ENCODE peak calls at places on chromosomes 5 and 9, in five cellular contexts. A, G, O, P and F are unnamed samples.
A peak's percentile ranks its signal among the peaks of the same experiment; 100 is the strongest.

GRCh38 chr9:93188426-93189368 is 4.8 kb downstream of the WNK2 start:
- DNase-seq in A (no peak), P (no peak), O (no peak), G (no peak), F (no peak)

GRCh38 chr9:88658311-88658822 is 123.4 kb downstream of the NXNL2 start:
- DNase-seq in O (no peak), P (no peak), A (no peak), G (no peak), F (peak; percentile 21)

GRCh38 chr5:61599370-61600140 is 267.5 kb downstream of the ZSWIM6 start:
- DNase-seq in P (no peak), A (no peak), O (no peak), G (no peak), F (no peak)

GRCh38 chr5:145697251-145698016 is 137.7 kb downstream of the PRELID2 start:
- DNase-seq in G (no peak), P (no peak), A (no peak), O (no peak), F (no peak)

GRCh38 chr5:137478043-137478442 is 21.1 kb downstream of the SPOCK1 start:
- DNase-seq in O (no peak), A (no peak), P (no peak), G (no peak), F (no peak)

GRCh38 chr5:39986614-39987013 is 561.8 kb upstream of the DAB2 start:
- DNase-seq in P (no peak), G (no peak), O (no peak), A (no peak), F (no peak)

GRCh38 chr5:72788851-72789505 is 27.5 kb upstream of the TNPO1 start:
- DNase-seq in A (no peak), G (no peak), P (no peak), O (no peak), F (no peak)

GRCh38 chr9:110986529-110986928 is 51.7 kb downstream of the LPAR1 start:
- DNase-seq in P (no peak), G (no peak), A (no peak), O (no peak), F (no peak)

GRCh38 chr5:88660326-88660946 is 222.5 kb downstream of the MEF2C start:
- DNase-seq in G (no peak), P (peak; percentile 80), O (no peak), A (peak; percentile 85), F (no peak)

GRCh38 chr5:145471831-145472616 is 363.1 kb downstream of the PRELID2 start:
- DNase-seq in O (no peak), G (no peak), A (no peak), P (no peak), F (no peak)

GRCh38 chr5:75536694-75537360 is 25.1 kb downstream of the POLK start:
- DNase-seq in O (no peak), G (no peak), A (no peak), P (no peak), F (no peak)